ENCODE peak calls at places on chromosomes 16 and 17, in six cellular contexts. L is activated naive CD4-positive, alpha-beta T cell; X is upper lobe of right lung; T is A549; M is GM06990; R is SK-N-DZ. O is an unnamed sample.

GRCh38 chr16:2715519-2715918 is 4.5 kb downstream of the PRSS27 start:
- DNase-seq in T (no peak), M (peak; percentile 66), L (peak; percentile 38), X (peak; percentile 83), R (no peak), O (peak; percentile 41)

GRCh38 chr17:2095536-2095910 is 40.6 kb downstream of the HIC1 start:
- DNase-seq in T (no peak), M (no peak), X (no peak), L (no peak), R (no peak), O (no peak)

GRCh38 chr16:81697886-81698635 is 81.0 kb upstream of the PLCG2 start:
- DNase-seq in M (no peak), X (peak; percentile 50), T (no peak), R (no peak), L (no peak), O (no peak)

GRCh38 chr16:81997738-81998137 is 13.5 kb downstream of the SDR42E1 start:
- DNase-seq in R (no peak), M (no peak), T (peak; percentile 26), X (no peak), L (no peak), O (peak; percentile 58)

GRCh38 chr17:50557265-50558029 is 3.1 kb upstream of the CACNA1G start:
- DNase-seq in T (no peak), X (no peak), L (no peak), M (no peak), R (no peak), O (no peak)

GRCh38 chr17:41919165-41919817 is 540 bp upstream of the ACLY start:
- DNase-seq in L (no peak), X (no peak), T (peak; percentile 86), M (no peak), R (no peak), O (peak; percentile 62)

GRCh38 chr17:40317345-40317873 is 8.4 kb downstream of the RARA start:
- DNase-seq in L (no peak), T (peak; percentile 93), R (peak; percentile 78), M (no peak), X (peak; percentile 74), O (peak; percentile 98)

GRCh38 chr17:21374455-21375161 is 1.5 kb upstream of the KCNJ12 start:
- DNase-seq in M (no peak), X (no peak), L (no peak), R (no peak), T (no peak), O (no peak)

GRCh38 chr16:68711421-68712139 is 25.5 kb upstream of the CDH1 start:
- DNase-seq in L (no peak), T (no peak), M (peak; percentile 34), R (no peak), X (no peak), O (no peak)

GRCh38 chr17:14304876-14305636 is 4.2 kb downstream of the HS3ST3B1 start:
- DNase-seq in T (no peak), L (no peak), M (no peak), R (no peak), X (no peak), O (no peak)

GRCh38 chr16:72357860-72358259 is 185.9 kb upstream of the PMFBP1 start:
- DNase-seq in L (no peak), R (no peak), T (no peak), M (no peak), X (no peak), O (no peak)

GRCh38 chr17:73304971-73305786 is 6.6 kb downstream of the CDC42EP4 start:
- DNase-seq in L (no peak), T (peak; percentile 71), X (peak; percentile 83), R (peak; percentile 75), M (no peak), O (peak; percentile 63)

GRCh38 chr17:78038748-78039288 is 80.3 kb downstream of the TNRC6C start:
- DNase-seq in R (no peak), L (no peak), T (no peak), M (no peak), X (no peak), O (no peak)

GRCh38 chr17:35841505-35841904 is 27.2 kb downstream of the HEATR9 start:
- DNase-seq in R (no peak), M (no peak), T (no peak), X (no peak), L (no peak), O (no peak)

GRCh38 chr16:66617010-66617434 is 12.5 kb downstream of the CMTM3 start:
- DNase-seq in T (no peak), X (no peak), L (no peak), R (no peak), M (no peak), O (no peak)

GRCh38 chr16:17222756-17223411 is 247.9 kb downstream of the XYLT1 start:
- DNase-seq in R (no peak), L (no peak), M (no peak), X (no peak), T (no peak), O (no peak)

GRCh38 chr17:80649200-80649644 is 104.6 kb downstream of the RPTOR start:
- DNase-seq in T (no peak), M (no peak), L (no peak), R (no peak), X (no peak), O (no peak)

GRCh38 chr16:87074635-87075318 is 242.4 kb downstream of the C16orf95 start:
- DNase-seq in R (no peak), T (no peak), L (no peak), M (peak; percentile 80), X (no peak), O (no peak)

GRCh38 chr17:65261152-65261551 is 124.0 kb downstream of the RGS9 start:
- DNase-seq in M (no peak), X (no peak), T (no peak), R (no peak), L (no peak), O (no peak)

GRCh38 chr17:39699818-39700147 is at the start of gene ERBB2:
- DNase-seq in L (no peak), R (no peak), T (peak; percentile 93), M (no peak), X (peak; percentile 86), O (peak; percentile 100)

GRCh38 chr17:68101992-68102758 is 66.6 kb downstream of the KPNA2 start:
- DNase-seq in X (no peak), R (no peak), T (no peak), L (no peak), M (no peak), O (peak; percentile 27)

GRCh38 chr17:40963838-40964237 is 2.9 kb downstream of the KRT39 start:
- DNase-seq in M (no peak), L (no peak), R (no peak), X (no peak), T (peak; percentile 46), O (no peak)

GRCh38 chr16:9039208-9039607 is 52.2 kb upstream of the HAPSTR1 start:
- DNase-seq in T (no peak), X (no peak), L (no peak), R (no peak), M (no peak), O (no peak)

GRCh38 chr17:44071198-44071520 is 624 bp downstream of the G6PC3 start:
- DNase-seq in R (no peak), X (no peak), M (no peak), T (no peak), L (no peak), O (no peak)